ENCODE peak calls at places on chromosomes 6 and 20, in five cellular contexts. U is HCT116, Y is HepG2, D is GM12878, T is K562. F is an unnamed sample.
A peak's percentile ranks its signal among the peaks of the same experiment; 100 is the strongest.

GRCh38 chr6:28225056-28225834 is at the start of gene ZSCAN9:
- DNase-seq in D (peak; percentile 44), T (peak; percentile 90), U (peak; percentile 87), Y (peak; percentile 86), F (peak; percentile 82)

GRCh38 chr6:125019873-125020272 is 57.6 kb downstream of the RNF217 start:
- DNase-seq in T (no peak), Y (no peak), U (no peak), D (no peak), F (no peak)

GRCh38 chr20:37914672-37915433 is 11.9 kb downstream of the VSTM2L start:
- DNase-seq in Y (peak; percentile 41), T (no peak), U (no peak), D (no peak), F (no peak)

GRCh38 chr20:22449115-22449973 is 135.0 kb downstream of the FOXA2 start:
- DNase-seq in D (no peak), Y (no peak), T (no peak), U (no peak), F (no peak)

GRCh38 chr6:115591973-115592486 is 468.7 kb downstream of the FRK start:
- DNase-seq in Y (no peak), T (no peak), D (no peak), U (no peak), F (no peak)

GRCh38 chr20:54793270-54793992 is 318.0 kb downstream of the DOK5 start:
- DNase-seq in U (no peak), D (no peak), Y (no peak), T (no peak), F (no peak)

GRCh38 chr6:53492860-53493634 is 51.9 kb downstream of the GCLC start:
- DNase-seq in D (no peak), U (peak; percentile 34), T (peak; percentile 40), Y (peak; percentile 59), F (no peak)

GRCh38 chr20:2220298-2220697 is 75.5 kb upstream of the TGM3 start:
- DNase-seq in D (no peak), U (no peak), Y (no peak), T (no peak), F (no peak)

GRCh38 chr20:19683168-19683567 is 74.9 kb upstream of the RIN2 start:
- DNase-seq in Y (no peak), U (no peak), D (no peak), T (no peak), F (no peak)

GRCh38 chr6:30042476-30042875 is 18.6 kb upstream of the POLR1H start:
- DNase-seq in T (no peak), U (no peak), Y (no peak), D (no peak), F (no peak)

GRCh38 chr20:7673841-7674240 is 266.4 kb downstream of the HAO1 start:
- DNase-seq in Y (no peak), T (no peak), D (no peak), U (no peak), F (no peak)

GRCh38 chr6:125370343-125370742 is 68.6 kb upstream of the HDDC2 start:
- DNase-seq in U (no peak), Y (no peak), T (no peak), D (no peak), F (no peak)

GRCh38 chr6:80077067-80077466 is 29.4 kb upstream of the BCKDHB start:
- DNase-seq in D (no peak), T (no peak), Y (no peak), U (no peak), F (no peak)

GRCh38 chr6:34145161-34146020 is 496 bp downstream of the GRM4 start:
- DNase-seq in D (no peak), U (no peak), T (peak; percentile 48), Y (no peak), F (peak; percentile 80)

GRCh38 chr6:36656441-36656840 is 22.1 kb upstream of the CDKN1A start:
- DNase-seq in U (no peak), D (no peak), Y (no peak), T (no peak), F (no peak)

GRCh38 chr6:5672581-5673011 is 334.1 kb downstream of the NRN1 start:
- DNase-seq in U (no peak), T (no peak), D (no peak), Y (no peak), F (no peak)

GRCh38 chr20:49186535-49187329 is 1.4 kb downstream of the STAU1 start:
- DNase-seq in T (peak; percentile 43), U (no peak), D (no peak), Y (peak; percentile 62), F (no peak)

GRCh38 chr20:14885661-14886060 is 548.2 kb upstream of the FLRT3 start:
- DNase-seq in T (no peak), Y (no peak), U (no peak), D (no peak), F (no peak)

GRCh38 chr6:20664250-20664649 is 130.0 kb downstream of the CDKAL1 start:
- DNase-seq in T (no peak), D (no peak), U (no peak), Y (no peak), F (no peak)

GRCh38 chr20:19784511-19785172 is 26.6 kb downstream of the RIN2 start:
- DNase-seq in Y (peak; percentile 75), D (peak; percentile 9), U (peak; percentile 77), T (peak; percentile 32), F (peak; percentile 49)

GRCh38 chr6:140062042-140063041 is 687.9 kb upstream of the CITED2 start:
- DNase-seq in T (no peak), D (no peak), U (no peak), Y (no peak), F (no peak)

GRCh38 chr6:154474636-154475428 is 35.7 kb downstream of the CNKSR3 start:
- DNase-seq in D (no peak), T (no peak), Y (no peak), U (peak; percentile 7), F (no peak)

GRCh38 chr6:144377586-144377985 is 92.5 kb downstream of the UTRN start:
- DNase-seq in D (no peak), U (no peak), Y (no peak), T (no peak), F (no peak)

GRCh38 chr6:36029464-36029863 is 1.9 kb downstream of the MAPK14 start:
- DNase-seq in T (no peak), U (no peak), D (no peak), Y (peak; percentile 68), F (no peak)

GRCh38 chr6:37279366-37280134 is 21.6 kb upstream of the TMEM217 start:
- DNase-seq in D (no peak), T (no peak), Y (no peak), U (no peak), F (no peak)

GRCh38 chr6:44127186-44128019 is at the start of the genes MRPL14 and TMEM63B:
- DNase-seq in U (peak; percentile 65), D (peak; percentile 52), T (peak; percentile 99), Y (peak; percentile 76), F (peak; percentile 59)

GRCh38 chr6:36934868-36935267 is 19.7 kb upstream of the PI16 start:
- DNase-seq in T (no peak), Y (no peak), D (no peak), U (no peak), F (no peak)

GRCh38 chr6:91523511-91523910 is 936.6 kb upstream of the MAP3K7 start:
- DNase-seq in T (no peak), U (no peak), D (no peak), Y (no peak), F (no peak)

GRCh38 chr6:149852180-149852579 is 12.0 kb downstream of the LRP11 start:
- DNase-seq in T (no peak), Y (no peak), U (no peak), D (peak; percentile 13), F (no peak)

GRCh38 chr6:49550413-49551125 is at the start of gene C6orf141:
- DNase-seq in T (no peak), Y (no peak), U (peak; percentile 70), D (no peak), F (peak; percentile 81)

GRCh38 chr6:4262506-4262905 is 127.1 kb upstream of the ECI2 start:
- DNase-seq in T (no peak), Y (no peak), U (no peak), D (no peak), F (no peak)

GRCh38 chr6:72267470-72267869 is 354.4 kb upstream of the KCNQ5 start:
- DNase-seq in U (no peak), T (no peak), D (no peak), Y (no peak), F (no peak)

GRCh38 chr6:72271531-72271930 is 350.3 kb upstream of the KCNQ5 start:
- DNase-seq in U (no peak), T (no peak), D (no peak), Y (no peak), F (no peak)

GRCh38 chr6:72272958-72273357 is 348.9 kb upstream of the KCNQ5 start:
- DNase-seq in Y (no peak), U (no peak), T (no peak), D (no peak), F (no peak)
- TF ChIP-seq CEBPB in Y (no peak), U (no peak), T (no peak), D (no peak), F (no peak)

DNA sequence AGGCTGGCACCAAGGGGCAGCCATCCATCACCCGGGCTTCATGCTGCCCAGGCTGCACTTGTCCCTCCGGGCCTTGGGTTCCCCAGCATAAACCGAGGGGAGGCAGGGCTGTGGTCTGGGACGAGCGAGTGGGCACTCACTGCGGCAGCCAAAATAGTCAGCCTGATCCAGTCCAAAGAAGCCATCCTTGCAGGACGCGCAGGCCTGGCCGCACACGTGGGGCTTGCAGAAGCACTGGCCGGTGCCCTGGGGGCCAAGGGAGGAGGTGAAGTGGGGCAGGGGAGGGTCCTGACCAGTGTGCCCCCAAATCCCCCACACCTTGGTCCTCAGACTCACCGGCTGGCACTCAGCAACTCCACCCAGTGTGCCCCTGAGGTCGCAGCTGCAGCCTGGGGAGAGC is 32.1 kb downstream of the ADRM1 start:
- DNase-seq in T (no peak), D (no peak), U (no peak), Y (no peak), F (no peak)
- TF ChIP-seq SP1 in T (no peak), D (no peak), U (no peak), Y (no peak), F (no peak)

DNA sequence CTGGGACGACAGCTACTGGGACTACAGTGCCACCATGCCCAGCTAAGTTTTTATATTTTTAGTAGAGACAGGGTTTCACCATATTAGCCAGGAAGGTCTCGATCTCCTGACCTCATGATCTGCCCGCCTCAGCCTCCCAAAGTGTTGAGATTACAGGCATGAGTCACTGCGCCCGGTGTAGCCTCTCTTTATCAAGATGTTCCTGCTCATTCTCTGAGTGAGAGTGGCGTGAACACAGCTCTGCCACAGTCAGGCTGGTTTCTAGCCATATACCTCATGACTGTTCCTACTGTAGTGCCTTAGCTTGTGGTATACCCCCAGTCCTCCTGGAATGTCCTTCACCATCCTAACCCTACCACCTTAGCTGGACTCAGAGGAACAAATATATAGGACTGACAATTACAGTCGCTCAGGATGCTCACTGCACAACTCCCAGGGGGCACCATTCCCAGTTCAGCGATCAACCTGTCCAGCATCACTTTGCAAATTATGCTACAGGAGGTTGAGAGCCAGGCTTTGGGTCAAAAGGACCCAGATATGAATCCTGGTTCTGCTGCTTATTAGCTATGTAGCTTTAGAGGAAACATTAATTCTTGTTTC is 86.3 kb downstream of the CHMP4B start:
- DNase-seq in U (peak; percentile 26), D (no peak), T (peak; percentile 17), Y (no peak), F (no peak)
- TF ChIP-seq CTCF in U (peak; percentile 77), D (no peak), T (peak; percentile 39), Y (peak; percentile 68), F (peak; percentile 20)

DNA sequence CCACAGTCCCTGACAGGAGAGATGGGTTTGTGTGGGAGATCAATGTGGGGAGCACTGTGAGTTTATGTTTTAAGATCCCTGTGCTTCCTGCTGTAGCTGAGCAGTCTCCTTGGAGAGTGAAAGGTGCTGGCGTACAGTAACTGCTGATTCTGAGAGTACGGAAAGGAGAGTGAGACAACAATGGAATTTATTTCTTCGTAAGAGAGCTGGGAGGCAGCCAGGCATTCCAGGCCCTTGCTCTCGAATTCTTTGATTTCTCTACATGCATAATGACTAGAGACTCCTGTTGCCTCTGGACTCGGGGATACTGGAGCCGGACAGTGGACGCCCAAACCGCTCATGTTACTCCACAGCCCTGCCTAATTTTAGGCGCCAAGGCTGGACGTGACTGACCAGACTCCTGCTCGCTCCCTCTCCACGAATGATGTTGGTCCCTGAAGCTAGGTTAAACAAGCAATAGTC is 131.0 kb upstream of the PHACTR1 start:
- DNase-seq in Y (no peak), T (no peak), U (no peak), D (no peak), F (no peak)
- TF ChIP-seq CEBPB in Y (no peak), T (no peak), U (no peak), D (no peak), F (no peak)

F was measured in H1.